ENCODE peak calls at places on chromosomes 13 and 19, in nine cellular contexts. A, G, C, F, W, T, N, M and K are unnamed samples.

GRCh38 chr19:18562086-18562485 is 4.4 kb downstream of the KXD1 start:
- DNase-seq in A (no peak), F (no peak), T (peak), W (no peak), M (peak), N (peak), G (peak), C (peak), K (no peak)

GRCh38 chr19:29299416-29300380 is 86.7 kb upstream of the UQCRFS1 start:
- DNase-seq in F (no peak), G (no peak), N (no peak), T (no peak), M (no peak), W (no peak), C (no peak), A (no peak), K (no peak)

GRCh38 chr19:1672038-1672768 is 19.8 kb upstream of the TCF3 start:
- DNase-seq in G (no peak), W (no peak), N (peak), C (no peak), F (no peak), T (no peak), A (peak), M (peak), K (no peak)

GRCh38 chr13:46961719-46962118 is 64.9 kb upstream of the HTR2A start:
- DNase-seq in T (peak), A (no peak), M (peak), G (no peak), W (peak), N (peak), C (no peak), F (peak), K (peak)

GRCh38 chr19:57465680-57466381 is 8.9 kb upstream of the VN1R1 start:
- DNase-seq in M (peak), G (no peak), T (no peak), C (no peak), F (no peak), A (peak), N (peak), W (peak), K (no peak)

GRCh38 chr19:18611327-18612050 is 1.2 kb upstream of the TMEM59L start:
- DNase-seq in N (no peak), C (no peak), F (no peak), M (no peak), W (no peak), T (no peak), A (peak), G (no peak), K (no peak)

GRCh38 chr19:15300533-15301194 is 31.7 kb downstream of the BRD4 start:
- DNase-seq in C (no peak), M (peak), T (no peak), W (no peak), N (peak), G (no peak), F (peak), A (no peak), K (no peak)

GRCh38 chr13:110164706-110165105 is 142.3 kb downstream of the COL4A1 start:
- DNase-seq in G (no peak), T (no peak), M (no peak), W (no peak), N (no peak), F (no peak), C (no peak), A (no peak), K (no peak)

GRCh38 chr13:90445179-90445578 is 902.3 kb upstream of the MIR17HG start:
- DNase-seq in C (no peak), N (peak), M (peak), T (peak), G (no peak), A (no peak), F (peak), W (peak), K (peak)

GRCh38 chr19:48353682-48354081 is 10.1 kb downstream of the TMEM143 start:
- DNase-seq in F (no peak), M (no peak), T (no peak), W (no peak), C (no peak), N (no peak), G (no peak), A (no peak), K (no peak)

GRCh38 chr19:32339988-32340874 is 5.2 kb upstream of the ZNF507 start:
- DNase-seq in N (peak), W (no peak), A (peak), G (peak), F (peak), M (peak), T (no peak), C (peak), K (no peak)

GRCh38 chr19:852136-853013 is at the start of gene ELANE:
- DNase-seq in T (no peak), M (no peak), N (no peak), G (no peak), F (no peak), C (no peak), W (no peak), A (no peak), K (no peak)

GRCh38 chr19:18789883-18790565 is 1.1 kb downstream of the COMP start:
- DNase-seq in F (no peak), M (no peak), A (peak), C (peak), G (no peak), W (no peak), T (no peak), N (peak), K (no peak)

GRCh38 chr13:77492982-77493381 is 42.5 kb upstream of the SCEL start:
- DNase-seq in W (peak), G (no peak), N (peak), M (no peak), C (no peak), F (peak), A (no peak), T (peak), K (no peak)

GRCh38 chr13:53398051-53398450 is 369.4 kb downstream of the OLFM4 start:
- DNase-seq in W (no peak), F (no peak), M (no peak), A (no peak), G (no peak), N (no peak), C (no peak), T (no peak), K (no peak)

GRCh38 chr13:51136276-51136980 is 25.4 kb upstream of the C13orf42 start:
- DNase-seq in F (no peak), G (no peak), A (peak), C (no peak), T (no peak), M (no peak), N (no peak), W (no peak), K (no peak)

GRCh38 chr13:80454245-80454644 is 113.3 kb upstream of the SPRY2 start:
- DNase-seq in A (no peak), W (peak), F (peak), G (no peak), M (no peak), N (no peak), C (no peak), T (peak), K (no peak)

GRCh38 chr19:56765107-56765506 is 75.4 kb downstream of the PEG3 start:
- DNase-seq in N (peak), G (peak), C (peak), W (no peak), A (no peak), M (no peak), T (no peak), F (no peak), K (no peak)

GRCh38 chr13:113749956-113750355 is 9.1 kb upstream of the TMEM255B start:
- DNase-seq in T (no peak), G (no peak), F (no peak), N (no peak), C (no peak), W (no peak), M (no peak), A (no peak), K (no peak)

GRCh38 chr13:39956036-39956435 is 300.6 kb downstream of the COG6 start:
- DNase-seq in G (no peak), F (no peak), C (no peak), N (no peak), W (peak), M (no peak), A (no peak), T (no peak), K (no peak)

GRCh38 chr13:97257800-97258799 is 36.0 kb downstream of the MBNL2 start:
- DNase-seq in M (peak), F (peak), C (peak), N (peak), T (peak), G (peak), A (no peak), W (peak), K (peak)

GRCh38 chr13:29746167-29746677 is 104.2 kb downstream of the UBL3 start:
- DNase-seq in N (no peak), W (no peak), G (no peak), C (no peak), F (no peak), M (peak), T (no peak), A (no peak), K (no peak)

GRCh38 chr13:91889641-91890040 is 491.2 kb downstream of the GPC5 start:
- DNase-seq in M (no peak), A (no peak), G (no peak), C (no peak), W (no peak), T (no peak), F (no peak), N (no peak), K (no peak)

GRCh38 chr13:35839746-35840273 is 291.4 kb downstream of the DCLK1 start:
- DNase-seq in W (no peak), N (no peak), C (no peak), G (no peak), T (no peak), M (no peak), A (no peak), F (no peak), K (no peak)

GRCh38 chr13:35963982-35964665 is 167.1 kb downstream of the DCLK1 start:
- DNase-seq in F (no peak), T (no peak), G (no peak), N (no peak), A (no peak), W (no peak), M (no peak), C (no peak), K (no peak)

GRCh38 chr13:44364601-44365000 is 9.0 kb upstream of the SERP2 start:
- DNase-seq in C (no peak), N (peak), W (peak), F (peak), T (peak), A (no peak), G (no peak), M (peak), K (no peak)

GRCh38 chr13:42405665-42406390 is 133.9 kb downstream of the AKAP11 start:
- DNase-seq in F (peak), M (peak), G (no peak), C (no peak), W (peak), A (no peak), T (peak), N (peak), K (no peak)

GRCh38 chr19:35140898-35141626 is 2.0 kb upstream of the FXYD7 start:
- DNase-seq in W (peak), F (peak), N (peak), C (peak), M (peak), A (peak), T (peak), G (peak), K (peak)

GRCh38 chr13:60090579-60090978 is 73.1 kb downstream of the DIAPH3 start:
- DNase-seq in M (peak), C (no peak), A (no peak), T (peak), N (peak), W (no peak), F (peak), G (no peak), K (no peak)

GRCh38 chr13:110010433-110011135 is 224.2 kb upstream of the IRS2 start:
- DNase-seq in G (no peak), T (peak), F (peak), C (no peak), M (no peak), W (no peak), A (no peak), N (peak), K (no peak)

GRCh38 chr13:37058801-37059135 is 720 bp downstream of the SUPT20H start:
- DNase-seq in A (no peak), W (no peak), M (no peak), F (no peak), G (no peak), C (no peak), T (no peak), N (no peak), K (peak)

GRCh38 chr13:110317093-110317492 is 10.0 kb downstream of the COL4A2 start:
- DNase-seq in T (no peak), C (no peak), G (no peak), A (no peak), W (no peak), N (peak), M (no peak), F (no peak), K (no peak)

GRCh38 chr19:46716013-46716671 is 772 bp downstream of the PRKD2 start:
- DNase-seq in T (no peak), M (no peak), N (no peak), F (no peak), C (no peak), A (peak), G (no peak), W (no peak), K (no peak)

GRCh38 chr19:56927791-56928207 is 87.3 kb upstream of the PEG3 start:
- DNase-seq in G (no peak), M (no peak), A (no peak), T (no peak), F (no peak), C (no peak), N (peak), W (no peak), K (no peak)

GRCh38 chr19:56341948-56342347 is 27.3 kb upstream of the ZSCAN5A start:
- DNase-seq in C (no peak), G (no peak), N (no peak), F (peak), T (no peak), W (no peak), A (no peak), M (no peak), K (no peak)

GRCh38 chr19:336067-336614 is 8.5 kb downstream of the MIER2 start:
- DNase-seq in A (no peak), F (no peak), T (no peak), N (peak), W (no peak), G (no peak), C (no peak), M (no peak), K (no peak)

GRCh38 chr19:4443966-4444764 is 13.4 kb downstream of the UBXN6 start:
- DNase-seq in M (no peak), T (no peak), G (no peak), N (no peak), F (no peak), W (no peak), C (no peak), A (no peak), K (no peak)

DNA sequence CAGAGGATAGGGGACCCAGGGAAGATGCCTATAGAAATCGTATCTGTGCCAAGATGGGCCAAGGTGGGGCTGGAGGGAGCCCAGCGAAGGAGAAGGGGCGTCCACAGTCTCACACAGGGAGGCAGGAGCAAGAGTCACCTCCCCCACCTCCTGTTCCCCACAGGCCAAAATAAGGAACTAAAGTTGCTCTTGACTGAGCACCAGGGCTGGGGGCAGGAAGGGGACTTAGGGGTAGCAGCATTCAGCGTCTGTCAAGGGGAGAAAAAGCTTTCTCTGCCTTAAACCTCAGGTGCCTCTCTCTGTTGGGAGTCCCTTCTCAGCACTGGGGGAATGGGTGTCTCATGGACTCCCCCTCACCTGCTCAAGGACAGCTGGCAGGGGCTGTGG is 404 bp downstream of the CD79A start:
- DNase-seq in C (no peak), F (no peak), G (no peak), N (no peak), M (no peak), W (no peak), T (no peak), A (peak), K (no peak)
- TF ChIP-seq CTCF in C (no peak), F (no peak), G (no peak), N (no peak), M (no peak), W (no peak), T (no peak), A (no peak), K (no peak)

DNA sequence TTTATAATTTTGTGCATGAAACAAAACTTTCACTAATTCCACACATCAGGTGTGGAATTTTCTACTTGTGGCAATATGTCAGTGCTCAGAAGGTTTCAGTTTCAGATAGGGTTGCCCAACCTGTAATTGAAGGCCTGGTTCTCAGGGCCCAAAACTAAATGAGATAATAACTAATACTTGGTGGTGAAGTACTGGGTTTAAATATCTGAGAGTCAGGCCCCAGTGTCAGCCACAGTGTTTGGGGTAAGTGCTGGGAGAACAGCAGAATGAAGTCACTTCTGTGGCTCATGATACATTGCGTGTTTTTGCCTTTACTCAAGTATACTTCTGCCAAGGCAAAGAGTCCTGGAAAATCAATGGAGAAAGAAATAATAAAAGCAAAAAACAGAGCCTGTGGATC is 5.6 kb downstream of the SAFB start:
- DNase-seq in W (no peak), A (no peak), N (peak), G (no peak), C (no peak), M (peak), F (peak), T (peak), K (no peak)
- H3K4me3 ChIP-seq in W (no peak), A (no peak), N (no peak), G (no peak), C (no peak), M (no peak), F (no peak), T (no peak), K (no peak)

GRCh38 chr13:30810261-30810701 is 74.9 kb downstream of the ALOX5AP start:
- DNase-seq in N (no peak), T (no peak), G (no peak), W (peak), A (no peak), C (no peak), M (no peak), F (no peak), K (no peak)

GRCh38 chr13:30807392-30807791 is 72.0 kb downstream of the ALOX5AP start:
- DNase-seq in M (no peak), A (no peak), C (no peak), N (no peak), G (no peak), W (no peak), T (no peak), F (no peak), K (no peak)

GRCh38 chr13:30806784-30807183 is 71.4 kb downstream of the ALOX5AP start:
- DNase-seq in W (peak), F (peak), G (no peak), T (peak), A (no peak), C (no peak), N (peak), M (peak), K (no peak)

GRCh38 chr13:30809787-30810186 is 74.4 kb downstream of the ALOX5AP start:
- DNase-seq in M (no peak), C (no peak), W (no peak), A (no peak), F (no peak), G (no peak), N (no peak), T (no peak), K (no peak)

DNA sequence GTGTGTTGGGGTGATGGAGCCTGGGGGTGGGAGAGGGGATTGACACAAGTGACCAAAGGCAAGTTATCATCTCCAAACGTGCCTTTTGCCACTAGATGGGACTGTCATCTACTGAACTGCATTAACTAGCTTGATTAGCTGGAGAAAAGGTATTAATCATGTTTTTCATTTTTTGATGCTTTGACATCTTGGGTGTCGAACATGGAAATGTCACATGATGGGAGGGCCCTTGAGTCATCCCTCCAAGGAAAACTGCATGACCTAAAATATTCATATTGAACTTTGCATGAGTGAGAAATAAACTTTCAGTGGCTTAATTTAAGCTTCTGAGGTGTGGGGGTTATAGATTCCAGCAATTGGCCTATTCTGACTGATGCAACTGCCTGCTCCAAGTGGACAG is 73.3 kb downstream of the ALOX5AP start:
- DNase-seq in F (no peak), W (no peak), N (no peak), M (no peak), T (no peak), C (no peak), A (no peak), G (no peak), K (no peak)
- TF ChIP-seq CTCF in F (no peak), W (no peak), N (peak), M (peak), T (no peak), C (no peak), A (no peak), G (no peak), K (peak)

DNA sequence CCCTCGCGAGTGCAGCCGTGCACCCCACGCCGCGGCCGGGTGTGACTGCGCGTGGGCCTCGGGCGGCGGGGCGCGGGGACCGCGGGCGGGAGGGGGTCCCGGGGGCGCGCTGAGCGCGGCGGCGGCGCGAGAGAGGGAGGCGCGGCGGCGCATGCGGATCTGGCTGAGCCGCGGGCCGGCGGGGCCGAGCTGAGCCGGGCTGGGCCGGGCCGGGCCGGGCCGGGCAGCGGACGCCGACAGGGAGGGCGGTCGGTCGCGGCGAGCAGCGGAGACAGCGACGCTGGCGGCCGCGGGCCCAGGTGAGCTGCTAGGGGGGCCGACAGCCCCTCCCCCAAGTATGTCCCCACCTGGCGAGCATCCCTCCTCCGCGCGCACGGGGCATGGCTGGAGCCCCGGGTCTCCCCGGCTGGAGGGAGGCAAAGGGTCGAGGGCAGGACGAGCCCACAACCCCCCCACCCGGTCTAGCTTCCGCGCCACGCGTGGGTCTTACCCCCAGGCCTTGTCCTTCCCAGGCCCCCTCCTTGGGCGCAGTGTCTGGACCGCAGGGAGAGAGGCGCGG is 285 bp downstream of the SPTBN4 start:
- DNase-seq in A (peak), G (no peak), C (peak), F (no peak), W (no peak), T (no peak), M (no peak), N (no peak), K (no peak)
- H3K4me3 ChIP-seq in A (peak), G (peak), C (peak), F (no peak), W (peak), T (no peak), M (peak), N (peak), K (peak)

DNA sequence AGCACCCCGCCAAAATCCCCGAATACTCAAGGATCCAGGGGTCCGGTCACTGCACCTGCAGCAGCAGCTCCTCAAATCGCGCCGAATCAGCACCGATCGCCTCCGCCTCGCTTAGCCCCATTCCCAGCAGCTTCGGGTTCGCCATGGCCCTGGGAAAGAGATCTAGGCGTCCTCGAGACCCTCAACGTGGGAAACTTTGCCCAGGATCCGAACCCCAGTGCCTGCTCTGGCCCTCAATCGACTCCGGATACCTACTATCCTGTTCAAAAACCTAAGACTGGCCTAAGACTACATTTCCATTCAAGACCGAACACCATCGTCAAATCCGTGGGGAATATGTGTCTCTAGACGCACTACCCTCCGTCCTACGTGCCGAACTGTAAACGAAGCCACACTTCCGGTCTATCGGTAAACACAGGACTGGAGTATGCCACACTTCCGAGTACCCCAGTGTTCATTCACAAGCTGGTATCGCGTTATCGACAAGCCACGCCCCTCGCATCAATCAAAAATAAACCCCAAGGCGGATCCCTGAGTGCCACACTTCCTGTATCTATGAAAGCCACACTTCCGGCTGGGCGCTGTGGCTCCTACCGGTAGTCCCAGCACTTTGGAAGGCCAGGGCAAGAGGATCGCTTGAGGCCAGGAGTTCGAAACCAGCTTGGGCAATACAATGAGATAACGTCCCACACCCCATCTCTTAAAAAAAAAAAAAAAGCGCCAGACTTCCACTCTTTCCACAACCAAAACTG is at the start of gene PIH1D1:
- DNase-seq in A (peak), T (peak), N (peak), M (peak), G (peak), C (peak), F (peak), W (peak), K (peak)
- TF ChIP-seq CTCF in A (no peak), T (no peak), N (peak), M (peak), G (peak), C (peak), F (peak), W (no peak), K (peak)